ENCODE peak calls at places on chromosomes 11 and 22, in four cellular contexts. F is astrocyte of the spinal cord; B is activated CD8-positive, alpha-beta memory T cell treated with anti-CD3 and anti-CD28 coated beads, Interleukin-2, amount 50 U/mL, for 4 hours; V is AG08395. S is an unnamed sample.
A peak's percentile ranks its signal among the peaks of the same experiment; 100 is the strongest.

GRCh38 chr22:26916236-26916635 is 258.8 kb downstream of the MIAT start:
- DNase-seq in F (no peak), B (no peak), V (no peak), S (no peak)

GRCh38 chr11:92216789-92217188 is 7.8 kb upstream of the FAT3 start:
- DNase-seq in F (no peak), B (no peak), V (no peak), S (no peak)

GRCh38 chr11:93735627-93736026 is 5.7 kb downstream of the TAF1D start:
- DNase-seq in F (no peak), B (no peak), V (no peak), S (no peak)

GRCh38 chr11:60315866-60316265 is 11.2 kb upstream of the MS4A6E start:
- DNase-seq in F (no peak), B (no peak), V (no peak), S (no peak)

GRCh38 chr11:124085583-124085982 is 29.7 kb upstream of the VWA5A start:
- DNase-seq in F (no peak), B (no peak), V (no peak), S (peak; percentile 9)

GRCh38 chr22:45632791-45633515 is 38.7 kb upstream of the ATXN10 start:
- DNase-seq in F (no peak), B (no peak), V (no peak), S (no peak)

GRCh38 chr11:16456366-16456765 is 100.0 kb upstream of the SOX6 start:
- DNase-seq in F (no peak), B (no peak), V (no peak), S (no peak)

GRCh38 chr11:128334311-128335044 is 252.9 kb downstream of the ETS1 start:
- DNase-seq in F (peak; percentile 35), B (no peak), V (no peak), S (no peak)

GRCh38 chr11:110032957-110033570 is 60.1 kb upstream of the ZC3H12C start:
- DNase-seq in F (no peak), B (no peak), V (no peak), S (no peak)

GRCh38 chr11:125167954-125168821 is 3.6 kb downstream of the PKNOX2 start:
- DNase-seq in F (peak; percentile 90), B (no peak), V (peak; percentile 75), S (peak; percentile 95)

GRCh38 chr11:11535611-11536010 is 86.2 kb downstream of the GALNT18 start:
- DNase-seq in F (no peak), B (no peak), V (no peak), S (no peak)

GRCh38 chr11:16769386-16769785 is 30.9 kb downstream of the C11orf58 start:
- DNase-seq in F (no peak), B (no peak), V (no peak), S (no peak)

GRCh38 chr11:65506770-65507485 is 8.1 kb downstream of the MALAT1 start:
- DNase-seq in F (peak; percentile 64), B (no peak), V (peak; percentile 27), S (no peak)

GRCh38 chr11:124867700-124868099 is 2.5 kb downstream of the ROBO3 start:
- DNase-seq in F (peak; percentile 33), B (no peak), V (peak; percentile 57), S (peak; percentile 6)

GRCh38 chr22:24599514-24599913 is 3.5 kb upstream of the GGT1 start:
- DNase-seq in F (no peak), B (no peak), V (no peak), S (no peak)

GRCh38 chr22:47205081-47205491 is 442.6 kb downstream of the TBC1D22A start:
- DNase-seq in F (no peak), B (no peak), V (no peak), S (no peak)

GRCh38 chr11:123302751-123303195 is 107.7 kb upstream of the CLMP start:
- DNase-seq in F (peak; percentile 44), B (no peak), V (peak; percentile 78), S (peak; percentile 5)